ENCODE peak calls at places on chromosomes 5 and 9, in eight cellular contexts. A, P, Z, S, Q, I, Y and X are unnamed samples.

GRCh38 chr9:4237748-4238511 is 61.9 kb downstream of the GLIS3 start:
- ATAC-seq in A (no peak), P (peak; percentile 53), Z (no peak), S (no peak), Q (peak; percentile 35), I (peak; percentile 72), Y (no peak), X (no peak)

GRCh38 chr5:170783498-170784247 is at the start of gene GABRP:
- ATAC-seq in A (no peak), P (no peak), Z (no peak), S (no peak), Q (no peak), I (no peak), Y (no peak), X (no peak)

GRCh38 chr5:111447822-111448221 is 64.5 kb downstream of the STARD4 start:
- ATAC-seq in A (no peak), P (no peak), Z (no peak), S (no peak), Q (no peak), I (no peak), Y (no peak), X (no peak)

GRCh38 chr9:129464972-129465833 is 155.7 kb downstream of the C9orf50 start:
- ATAC-seq in A (no peak), P (no peak), Z (no peak), S (no peak), Q (no peak), I (no peak), Y (no peak), X (no peak)

GRCh38 chr9:97735070-97735600 is 38.0 kb upstream of the XPA start:
- ATAC-seq in A (no peak), P (no peak), Z (no peak), S (no peak), Q (no peak), I (no peak), Y (no peak), X (no peak)

GRCh38 chr5:73273379-73274050 is 100.5 kb downstream of the TMEM174 start:
- ATAC-seq in A (peak; percentile 70), P (no peak), Z (no peak), S (peak; percentile 83), Q (no peak), I (no peak), Y (no peak), X (no peak)

GRCh38 chr5:58460727-58461286 is 921 bp upstream of the PLK2 start:
- ATAC-seq in A (peak; percentile 86), P (peak; percentile 79), Z (peak; percentile 83), S (peak; percentile 93), Q (peak; percentile 65), I (peak; percentile 82), Y (peak; percentile 79), X (peak; percentile 83)

GRCh38 chr5:41211417-41211816 is 1.9 kb downstream of the C6 start:
- ATAC-seq in A (no peak), P (no peak), Z (no peak), S (no peak), Q (no peak), I (no peak), Y (no peak), X (no peak)

GRCh38 chr9:131667576-131667975 is 72.3 kb downstream of the RAPGEF1 start:
- ATAC-seq in A (peak; percentile 38), P (no peak), Z (no peak), S (peak; percentile 54), Q (no peak), I (no peak), Y (no peak), X (no peak)

GRCh38 chr5:178118345-178118744 is 5.0 kb downstream of the N4BP3 start:
- ATAC-seq in A (no peak), P (no peak), Z (no peak), S (no peak), Q (no peak), I (peak; percentile 13), Y (no peak), X (peak; percentile 17)

GRCh38 chr5:134111741-134112647 is 2.5 kb upstream of the TCF7 start:
- ATAC-seq in A (no peak), P (no peak), Z (no peak), S (no peak), Q (peak; percentile 18), I (no peak), Y (no peak), X (no peak)

GRCh38 chr5:74942622-74943286 is 76.6 kb upstream of the FAM169A start:
- ATAC-seq in A (no peak), P (no peak), Z (no peak), S (no peak), Q (no peak), I (no peak), Y (no peak), X (no peak)

GRCh38 chr5:17785774-17786173 is 151.5 kb downstream of the TAF11L14 start:
- ATAC-seq in A (no peak), P (no peak), Z (no peak), S (no peak), Q (no peak), I (no peak), Y (no peak), X (no peak)

GRCh38 chr5:95615164-95615467 is 4.8 kb upstream of the GPR150 start:
- ATAC-seq in A (no peak), P (no peak), Z (no peak), S (no peak), Q (no peak), I (no peak), Y (no peak), X (no peak)

GRCh38 chr9:110443878-110444245 is 106.2 kb upstream of the TXNDC8 start:
- ATAC-seq in A (no peak), P (no peak), Z (no peak), S (no peak), Q (peak; percentile 35), I (no peak), Y (no peak), X (peak; percentile 24)

GRCh38 chr5:96049398-96050272 is 88.0 kb upstream of the ELL2 start:
- ATAC-seq in A (peak; percentile 93), P (no peak), Z (peak; percentile 17), S (peak; percentile 79), Q (peak; percentile 83), I (peak; percentile 45), Y (no peak), X (no peak)

GRCh38 chr9:2663886-2664674 is 42.5 kb downstream of the VLDLR start:
- ATAC-seq in A (no peak), P (peak; percentile 84), Z (no peak), S (no peak), Q (no peak), I (peak; percentile 62), Y (no peak), X (no peak)

GRCh38 chr5:110219769-110220168 is 506.7 kb downstream of the TMEM232 start:
- ATAC-seq in A (no peak), P (no peak), Z (no peak), S (no peak), Q (no peak), I (no peak), Y (no peak), X (no peak)

GRCh38 chr9:110579763-110580255 is 268 bp upstream of the SVEP1 start:
- ATAC-seq in A (peak; percentile 18), P (peak; percentile 26), Z (peak; percentile 23), S (peak; percentile 59), Q (peak; percentile 56), I (no peak), Y (peak; percentile 20), X (peak; percentile 61)

GRCh38 chr9:107644774-107645463 is 155.3 kb upstream of the KLF4 start:
- ATAC-seq in A (peak; percentile 87), P (peak; percentile 74), Z (peak; percentile 79), S (peak; percentile 87), Q (no peak), I (peak; percentile 84), Y (no peak), X (peak; percentile 80)

GRCh38 chr9:1235650-1236401 is 185.7 kb downstream of the DMRT2 start:
- ATAC-seq in A (no peak), P (no peak), Z (no peak), S (no peak), Q (no peak), I (peak; percentile 54), Y (no peak), X (no peak)

DNA sequence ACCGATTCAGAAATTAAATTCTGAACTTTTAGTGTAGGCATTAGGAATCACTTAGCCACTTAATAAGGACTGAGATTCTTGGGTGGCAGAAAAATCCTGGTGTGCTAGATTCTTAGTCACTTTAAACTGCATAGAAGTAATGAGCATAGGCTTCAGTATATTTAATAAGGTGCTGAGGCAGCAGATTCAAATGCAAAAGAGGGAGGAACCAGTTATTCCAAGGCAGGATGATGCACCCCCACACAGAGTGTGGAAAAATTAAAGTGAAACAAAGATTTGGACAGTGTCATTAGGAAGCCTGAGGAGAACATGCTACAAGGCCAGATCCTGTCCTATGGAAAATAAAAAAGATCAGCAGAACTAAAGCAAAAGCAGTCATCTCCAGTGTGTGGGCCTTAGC is 217.7 kb downstream of the PJA2 start:
- ATAC-seq in A (peak; percentile 31), P (no peak), Z (no peak), S (no peak), Q (no peak), I (no peak), Y (no peak), X (no peak)
- TF ChIP-seq CTCF in A (no peak), P (no peak), Z (no peak), S (no peak), Q (no peak), I (no peak), Y (no peak), X (no peak)

GRCh38 chr9:92954886-92955285 is 7.6 kb downstream of the FGD3 start:
- ATAC-seq in A (no peak), P (no peak), Z (no peak), S (no peak), Q (no peak), I (no peak), Y (no peak), X (no peak)
- H3K4me3 ChIP-seq in A (no peak overlapping the region), P (no peak overlapping the region), Z (no peak overlapping the region), S (no peak overlapping the region), Q (no peak overlapping the region), I (no peak overlapping the region), Y (no peak overlapping the region), X (no peak overlapping the region)

GRCh38 chr5:67149933-67150523 is 46.6 kb downstream of the CD180 start:
- ATAC-seq in A (no peak), P (no peak), Z (peak; percentile 60), S (no peak), Q (peak; percentile 65), I (no peak), Y (no peak), X (peak; percentile 56)
- TF ChIP-seq CTCF in A (no peak), P (peak; percentile 35), Z (no peak), S (peak; percentile 36), Q (peak; percentile 79), I (peak; percentile 31), Y (peak; percentile 38), X (no peak)

DNA sequence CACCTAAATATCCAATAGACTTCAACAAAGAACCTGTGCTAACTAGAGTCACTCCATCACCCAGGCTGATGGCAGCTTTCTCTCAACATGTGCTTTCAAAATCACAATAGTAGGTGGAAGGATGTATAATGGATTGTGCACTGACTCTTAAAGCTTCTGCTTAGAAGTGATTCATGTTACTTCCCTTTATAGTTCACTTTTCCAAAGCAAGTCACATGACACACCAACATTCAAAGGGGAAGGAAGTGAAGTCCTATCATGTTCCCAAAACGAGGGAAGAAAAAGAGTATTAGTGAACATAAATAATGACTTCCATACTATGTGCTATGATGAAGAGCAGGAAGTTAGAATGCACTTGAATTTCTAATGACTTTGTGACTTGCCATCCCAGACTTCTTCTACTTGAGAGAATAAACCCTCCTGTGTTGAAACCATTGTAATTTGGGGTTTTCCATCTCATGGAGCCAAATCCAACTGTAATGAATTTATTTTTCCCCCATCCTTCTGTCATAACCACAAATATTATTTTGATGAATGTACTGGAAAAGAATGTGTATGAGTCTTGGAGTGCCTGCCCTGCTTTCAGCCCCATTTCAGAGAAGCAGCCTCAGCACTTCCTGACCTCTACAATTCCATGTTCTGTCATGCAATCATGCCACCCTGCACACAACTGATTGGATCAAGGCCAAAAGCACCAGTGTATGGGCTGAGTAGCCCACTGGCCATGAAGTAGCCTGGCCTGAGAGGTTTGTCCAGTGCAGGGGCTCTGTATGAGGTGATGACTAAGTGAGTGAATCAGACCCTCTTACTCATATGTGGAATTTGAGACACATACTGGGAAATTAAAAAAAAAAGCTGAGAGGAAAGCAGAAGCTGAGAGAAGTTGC is 525.8 kb upstream of the CLINT1 start:
- ATAC-seq in A (peak; percentile 56), P (no peak), Z (peak; percentile 38), S (peak; percentile 31), Q (peak; percentile 70), I (peak; percentile 74), Y (no peak), X (peak; percentile 12)
- H3K4me3 ChIP-seq in A (no peak overlapping the region), P (no peak overlapping the region), Z (no peak overlapping the region), S (no peak overlapping the region), Q (no peak overlapping the region), I (no peak overlapping the region), Y (no peak overlapping the region), X (no peak overlapping the region)